ENCODE peak calls at places on chromosomes 2 and 18, in seven cellular contexts. C, E, S, W, H, X and M are unnamed samples.

GRCh38 chr18:47166235-47166634 is 9.9 kb downstream of the IER3IP1 start:
- DNase-seq in C (no peak), E (no peak), S (peak; percentile 24), W (no peak), H (no peak), X (no peak), M (peak; percentile 76)

GRCh38 chr2:20589975-20590703 is 60.8 kb downstream of the HS1BP3 start:
- DNase-seq in C (no peak), E (peak; percentile 64), S (no peak), W (no peak), H (no peak), X (no peak), M (peak; percentile 36)

GRCh38 chr18:2587788-2588187 is 16.4 kb downstream of the NDC80 start:
- DNase-seq in C (no peak), E (no peak), S (no peak), W (no peak), H (no peak), X (no peak), M (no peak)

GRCh38 chr18:61400714-61401113 is 67.5 kb downstream of the CDH20 start:
- DNase-seq in C (no peak), E (peak; percentile 87), S (peak; percentile 12), W (no peak), H (no peak), X (peak; percentile 21), M (no peak)

GRCh38 chr2:68255736-68256450 is 3.6 kb upstream of the PPP3R1 start:
- DNase-seq in C (no peak), E (peak; percentile 83), S (no peak), W (no peak), H (no peak), X (peak; percentile 46), M (no peak)

GRCh38 chr2:217787160-217787877 is 215.5 kb downstream of the TNS1 start:
- DNase-seq in C (no peak), E (no peak), S (no peak), W (no peak), H (no peak), X (no peak), M (no peak)

GRCh38 chr18:74234326-74235171 is 57.2 kb downstream of the CYB5A start:
- DNase-seq in C (no peak), E (peak; percentile 54), S (peak; percentile 92), W (no peak), H (no peak), X (peak; percentile 41), M (peak; percentile 60)

GRCh38 chr2:39408351-39409136 is 28.5 kb downstream of the MAP4K3 start:
- DNase-seq in C (no peak), E (no peak), S (peak; percentile 65), W (no peak), H (peak; percentile 14), X (no peak), M (peak; percentile 50)

GRCh38 chr18:28802546-28802945 is 625.6 kb upstream of the CDH2 start:
- DNase-seq in C (no peak), E (peak; percentile 73), S (no peak), W (no peak), H (no peak), X (no peak), M (no peak)

GRCh38 chr2:215772634-215773563 is 240.5 kb downstream of the MREG start:
- DNase-seq in C (no peak), E (peak; percentile 33), S (no peak), W (no peak), H (no peak), X (no peak), M (peak; percentile 64)